ENCODE peak calls at places on chromosomes 4 and X, in six cellular contexts. R, O, I, W, D and K are unnamed samples.

GRCh38 chrX:81301877-81302276 is 100.0 kb downstream of the SH3BGRL start:
- DNase-seq in W (no peak), R (no peak), D (peak), O (no peak), I (no peak), K (no peak)

GRCh38 chrX:134236690-134237362 is at the start of gene CCDC160:
- DNase-seq in D (peak), W (peak), O (peak), R (no peak), I (peak), K (peak)

GRCh38 chr4:4408576-4409335 is 21.9 kb downstream of the NSG1 start:
- DNase-seq in W (no peak), D (no peak), O (peak), R (no peak), I (no peak), K (no peak)

GRCh38 chr4:184472540-184473264 is 1.6 kb downstream of the IRF2 start:
- DNase-seq in D (peak), W (peak), I (peak), R (peak), O (peak), K (peak)

GRCh38 chrX:16838202-16839066 is 31.7 kb downstream of the RBBP7 start:
- DNase-seq in R (no peak), I (no peak), D (peak), W (no peak), O (peak), K (peak)

GRCh38 chr4:88860594-88860993 is 163.0 kb upstream of the NAP1L5 start:
- DNase-seq in O (no peak), W (no peak), R (no peak), D (no peak), I (no peak), K (no peak)

GRCh38 chr4:91325495-91325894 is 978.3 kb upstream of the GRID2 start:
- DNase-seq in W (no peak), O (no peak), I (no peak), D (no peak), R (no peak), K (peak)

GRCh38 chr4:38099908-38100407 is 139.8 kb downstream of the PTTG2 start:
- DNase-seq in D (no peak), I (no peak), W (no peak), O (no peak), R (no peak), K (peak)

GRCh38 chrX:121030083-121030482 is 17.3 kb upstream of the GLUD2 start:
- DNase-seq in D (no peak), R (no peak), W (no peak), I (no peak), O (no peak), K (no peak)

GRCh38 chr4:66927937-66928336 is 617.4 kb downstream of the CENPC start:
- DNase-seq in I (peak), D (no peak), O (no peak), W (no peak), R (no peak), K (no peak)

GRCh38 chr4:80362578-80363181 is 27.1 kb downstream of the CFAP299 start:
- DNase-seq in O (no peak), I (peak), R (no peak), D (peak), W (no peak), K (peak)

GRCh38 chr4:70902577-70903281 is 560 bp downstream of the MOB1B start:
- DNase-seq in I (peak), D (peak), R (peak), O (no peak), W (no peak), K (peak)

GRCh38 chrX:105829006-105829405 is 6.7 kb downstream of the NRK start:
- DNase-seq in I (no peak), O (no peak), R (no peak), D (no peak), W (no peak), K (no peak)

GRCh38 chrX:3166670-3167455 is 125.6 kb downstream of the ARSF start:
- DNase-seq in I (no peak), R (no peak), O (no peak), W (no peak), D (no peak), K (no peak)

GRCh38 chr4:85818700-85819099 is 343.8 kb downstream of the ARHGAP24 start:
- DNase-seq in R (no peak), W (no peak), I (no peak), O (no peak), D (no peak), K (no peak)

GRCh38 chr4:94757192-94758140 is at the start of gene BMPR1B:
- DNase-seq in R (no peak), I (peak), O (no peak), W (no peak), D (peak), K (peak)

GRCh38 chr4:95377511-95377910 is 171.3 kb downstream of the UNC5C start:
- DNase-seq in O (no peak), D (no peak), W (no peak), R (no peak), I (no peak), K (no peak)

GRCh38 chrX:106278951-106279350 is 110.8 kb downstream of the PWWP3B start:
- DNase-seq in D (no peak), I (no peak), W (no peak), O (no peak), R (no peak), K (no peak)

GRCh38 chr4:25845841-25846653 is 16.7 kb downstream of the SEL1L3 start:
- DNase-seq in O (no peak), R (no peak), I (no peak), D (no peak), W (no peak), K (no peak)

GRCh38 chr4:121353213-121353612 is 27.6 kb downstream of the QRFPR start:
- DNase-seq in O (no peak), I (no peak), W (no peak), D (no peak), R (no peak), K (no peak)

GRCh38 chrX:40543661-40544328 is 37.0 kb upstream of the ATP6AP2 start:
- DNase-seq in W (no peak), O (no peak), R (no peak), D (peak), I (peak), K (peak)

DNA sequence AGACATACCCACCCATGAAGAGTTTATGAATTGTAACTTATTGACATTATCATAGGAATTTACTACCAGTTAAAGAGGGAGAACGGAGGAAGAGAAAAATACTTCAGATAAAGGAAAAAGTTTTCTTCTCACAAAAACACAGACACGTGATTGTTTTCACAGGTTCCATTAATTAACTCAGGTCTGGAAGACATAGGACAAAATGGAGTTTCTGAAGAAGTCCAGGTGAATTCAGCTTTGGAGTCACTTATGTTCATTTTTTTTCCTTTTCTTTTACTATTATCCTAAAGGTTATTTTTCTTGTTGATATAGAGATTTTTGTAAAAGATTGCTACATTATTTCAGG is 20.5 kb downstream of the NIPAL1 start:
- DNase-seq in O (no peak), R (no peak), I (no peak), D (no peak), W (no peak), K (no peak)
- H3K27ac ChIP-seq in O (no peak), R (no peak), I (no peak), D (no peak), W (no peak), K (no peak)

GRCh38 chr4:172982151-172982590 is 186.4 kb upstream of the GALNT7 start:
- DNase-seq in O (no peak), W (no peak), D (no peak), R (no peak), I (no peak), K (peak)

GRCh38 chr4:172978848-172979247 is 189.8 kb upstream of the GALNT7 start:
- DNase-seq in O (no peak), R (no peak), W (no peak), I (no peak), D (no peak), K (no peak)

GRCh38 chr4:172983014-172983413 is 185.6 kb upstream of the GALNT7 start:
- DNase-seq in D (no peak), O (no peak), W (no peak), R (no peak), I (no peak), K (no peak)

GRCh38 chr4:172979332-172979731 is 189.3 kb upstream of the GALNT7 start:
- DNase-seq in W (no peak), R (no peak), I (no peak), O (no peak), D (no peak), K (no peak)

DNA sequence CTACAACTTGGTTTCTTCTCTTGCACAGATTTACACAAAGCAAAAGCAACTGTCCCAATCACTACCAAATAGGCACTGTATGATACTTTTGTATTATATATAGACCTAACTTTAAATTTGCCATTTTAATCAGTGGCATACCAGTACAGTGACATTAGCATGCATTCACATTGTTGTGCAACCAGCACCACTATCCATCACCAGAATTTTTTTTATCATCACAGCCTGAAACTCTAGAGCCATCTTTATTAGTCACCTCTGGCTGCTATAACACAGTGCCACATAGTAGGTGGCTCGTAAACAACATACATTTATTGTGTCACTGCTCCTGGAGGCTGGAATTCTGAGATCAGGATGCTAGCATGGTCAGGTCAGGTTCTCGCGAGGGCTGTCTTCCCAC is 188.4 kb upstream of the GALNT7 start:
- DNase-seq in O (no peak), R (no peak), I (no peak), D (no peak), W (no peak), K (no peak)
- H3K27ac ChIP-seq in O (no peak), R (no peak), I (no peak), D (no peak), W (no peak), K (no peak)

GRCh38 chr4:137659431-137659830 is 127.1 kb upstream of the PCDH18 start:
- DNase-seq in R (no peak), D (no peak), I (no peak), W (no peak), O (no peak), K (no peak)
- H3K27ac ChIP-seq in R (no peak), D (no peak), I (no peak), W (peak), O (no peak), K (peak)

GRCh38 chrX:115970718-115971117 is 199.8 kb upstream of the AGTR2 start:
- DNase-seq in R (no peak), D (no peak), I (no peak), O (no peak), W (no peak), K (no peak)

GRCh38 chrX:115972717-115973116 is 197.8 kb upstream of the AGTR2 start:
- DNase-seq in O (no peak), W (no peak), I (no peak), D (peak), R (no peak), K (no peak)

GRCh38 chrX:115966920-115967319 is 203.6 kb upstream of the AGTR2 start:
- DNase-seq in D (no peak), O (no peak), W (no peak), R (no peak), I (no peak), K (no peak)

DNA sequence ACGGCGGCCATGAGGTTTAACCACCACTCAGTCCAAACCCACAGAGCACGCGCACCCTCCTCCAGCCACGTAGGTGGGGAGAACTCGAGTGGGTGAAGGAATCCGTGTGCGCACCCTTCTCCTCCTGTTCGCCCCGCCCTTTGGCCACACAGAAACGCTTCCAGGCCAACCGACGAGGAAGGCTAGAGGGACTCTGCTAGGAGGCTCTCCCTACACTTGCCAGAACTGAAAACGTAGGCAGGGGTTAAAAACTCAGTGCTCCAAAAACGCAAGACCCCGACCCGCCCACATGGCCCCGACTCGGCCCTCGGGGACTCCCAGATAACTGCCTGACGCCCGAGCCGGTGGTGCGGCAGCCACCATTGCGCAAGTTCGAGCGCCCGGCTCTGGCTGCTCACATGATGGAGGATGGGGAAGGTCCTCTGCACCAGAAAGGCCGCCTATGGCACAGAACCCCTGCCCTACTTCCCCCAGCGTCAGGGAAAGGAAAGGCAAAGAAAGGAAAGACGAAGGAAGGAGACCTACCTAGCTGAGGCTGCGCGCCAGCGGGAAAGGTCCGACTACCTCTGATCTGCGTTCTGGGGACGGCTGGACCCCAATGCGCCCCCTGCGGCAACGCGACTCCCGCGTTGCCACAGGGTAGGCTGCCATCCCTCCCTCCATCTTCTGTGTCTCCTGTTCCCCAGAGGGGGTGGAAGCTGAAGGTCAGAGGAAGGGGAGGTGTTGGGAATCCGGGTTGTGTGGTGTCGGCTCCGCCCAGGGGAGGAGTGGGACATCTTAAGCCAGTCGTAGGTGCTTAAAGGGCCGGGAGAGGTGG is 201.9 kb upstream of the AGTR2 start:
- DNase-seq in D (peak), O (peak), W (no peak), R (no peak), I (peak), K (no peak)
- H3K27ac ChIP-seq in D (peak), O (no peak), W (peak), R (no peak), I (peak), K (no peak)

GRCh38 chr4:76055005-76055404 is 19.1 kb upstream of the CXCL11 start:
- DNase-seq in O (no peak), I (no peak), D (no peak), R (no peak), W (no peak), K (no peak)
- H3K27ac ChIP-seq in O (no peak), I (no peak), D (no peak), R (no peak), W (peak), K (no peak)

DNA sequence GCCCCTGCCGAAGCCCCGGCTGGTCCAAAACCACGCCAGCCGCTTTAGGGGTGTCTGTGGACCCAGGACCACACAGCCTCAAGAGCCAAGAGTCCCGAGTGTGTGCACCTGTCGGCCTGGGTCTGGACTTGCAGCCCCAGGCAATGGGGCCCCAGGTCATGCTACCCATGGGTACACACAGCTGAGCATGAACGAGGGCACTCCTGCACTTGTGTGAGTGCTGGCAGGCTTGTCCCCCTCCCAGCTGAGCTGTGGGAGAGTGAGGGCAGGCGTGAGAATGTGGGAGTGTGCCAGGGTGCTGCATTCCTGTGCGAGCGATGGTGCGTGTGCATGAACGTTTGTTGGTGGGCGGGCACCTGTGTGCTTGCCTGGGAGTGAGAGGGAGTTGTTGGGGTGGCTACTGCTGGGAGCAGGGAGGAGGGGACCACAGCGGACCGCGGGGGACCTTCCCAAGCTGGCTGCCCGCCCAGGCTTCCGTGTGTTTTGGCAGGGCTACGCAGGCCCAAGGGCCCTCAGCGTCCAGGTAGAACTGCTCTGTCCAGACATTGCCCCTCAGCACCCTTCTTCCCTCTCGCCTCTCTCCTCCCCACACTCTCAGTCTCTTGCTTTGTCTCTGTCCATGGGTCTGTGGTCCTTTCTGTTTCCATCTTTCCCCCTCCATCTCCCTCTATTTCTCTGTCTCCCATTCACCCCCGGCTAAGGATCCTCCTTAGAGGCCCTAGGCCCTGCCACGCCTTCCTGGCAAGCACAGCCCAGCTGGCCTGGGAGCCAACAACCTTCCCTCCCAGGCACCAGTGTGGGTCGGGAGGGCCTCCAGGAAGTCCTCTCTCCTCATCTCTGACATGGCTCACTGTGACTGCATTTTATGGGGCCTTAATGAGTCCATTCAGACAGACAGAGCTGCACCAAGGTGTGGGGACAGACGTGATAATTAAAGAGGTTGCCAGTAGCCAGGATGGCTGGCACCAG is 31.0 kb downstream of the BLOC1S4 start:
- DNase-seq in W (no peak), I (no peak), O (no peak), D (no peak), R (peak), K (no peak)
- H3K27ac ChIP-seq in W (peak), I (no peak), O (no peak), D (no peak), R (no peak), K (no peak)

GRCh38 chrX:123087326-123087725 is 96.8 kb upstream of the GRIA3 start:
- DNase-seq in O (no peak), W (no peak), R (no peak), D (no peak), I (no peak), K (no peak)
- H3K27ac ChIP-seq in O (no peak), W (no peak), R (no peak), D (no peak), I (no peak), K (no peak)

GRCh38 chrX:65681810-65682209 is 14.4 kb downstream of the MSN start:
- DNase-seq in I (no peak), W (no peak), D (no peak), O (no peak), R (no peak), K (no peak)
- H3K27ac ChIP-seq in I (no peak), W (no peak), D (no peak), O (no peak), R (no peak), K (no peak)

GRCh38 chr4:48343035-48343434 is 1.7 kb downstream of the SLAIN2 start:
- DNase-seq in O (no peak), R (no peak), W (no peak), D (no peak), I (no peak), K (no peak)

GRCh38 chr4:48343531-48343930 is 2.2 kb downstream of the SLAIN2 start:
- DNase-seq in I (no peak), O (no peak), R (no peak), D (no peak), W (no peak), K (no peak)

GRCh38 chr4:48347282-48347921 is 6.1 kb downstream of the SLAIN2 start:
- DNase-seq in O (no peak), D (no peak), W (no peak), R (no peak), I (no peak), K (no peak)

GRCh38 chr4:48345542-48345941 is 4.2 kb downstream of the SLAIN2 start:
- DNase-seq in R (no peak), O (no peak), I (no peak), D (no peak), W (no peak), K (no peak)

DNA sequence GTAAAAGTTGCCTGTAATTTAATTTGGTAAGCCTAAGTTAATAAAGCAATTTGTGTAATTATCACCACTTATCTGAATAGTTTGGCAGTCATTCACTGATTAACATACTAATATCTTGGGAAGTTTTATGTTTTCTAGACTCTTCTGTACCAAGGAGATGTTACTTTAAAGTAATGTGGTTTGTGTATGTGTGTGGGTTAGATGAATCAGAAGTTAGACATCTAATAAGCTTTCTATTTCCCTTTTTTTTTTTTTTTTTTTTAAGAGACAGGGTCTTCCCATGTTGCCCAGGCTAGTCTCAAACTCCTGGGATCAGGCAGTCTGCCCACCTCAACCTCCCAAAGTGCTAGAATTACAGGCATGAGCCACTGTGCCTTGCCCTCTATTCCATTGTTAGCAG is 5.3 kb downstream of the SLAIN2 start:
- DNase-seq in O (no peak), W (no peak), I (no peak), D (no peak), R (no peak), K (no peak)
- H3K27ac ChIP-seq in O (no peak), W (no peak), I (no peak), D (no peak), R (no peak), K (peak)

DNA sequence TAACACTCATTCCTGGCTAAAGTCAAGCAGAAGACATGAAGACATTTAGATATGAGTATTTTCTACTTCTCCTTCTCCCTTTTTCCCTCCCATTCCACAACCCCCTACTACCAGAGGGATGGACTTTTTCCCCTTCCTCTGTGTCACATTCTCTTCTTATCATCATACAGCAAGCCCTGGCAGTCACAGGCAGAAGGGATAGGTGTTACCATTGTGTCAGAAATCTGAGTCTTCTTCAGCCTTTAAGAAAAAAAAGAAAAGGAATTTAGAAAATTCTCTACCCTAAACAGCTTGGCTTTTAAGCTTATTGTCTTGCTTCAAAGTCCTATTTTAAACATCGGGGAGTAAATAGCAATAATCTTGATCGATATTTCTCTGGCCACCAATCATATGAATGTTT is 30.8 kb upstream of the ADH1C start:
- DNase-seq in D (peak), W (no peak), O (no peak), I (no peak), R (no peak), K (no peak)
- H3K27ac ChIP-seq in D (no peak), W (peak), O (peak), I (no peak), R (peak), K (no peak)